ENCODE peak calls at places on chromosomes 5 and 9, in four cellular contexts. Y is HCT116, N is K562, H is GM12878. I is an unnamed sample.

GRCh38 chr5:174935854-174936474 is 211.6 kb downstream of the MSX2 start:
- DNase-seq in Y (peak; percentile 51), N (peak; percentile 68), H (no peak), I (peak; percentile 83)

GRCh38 chr9:15834541-15834940 is 281.7 kb downstream of the CCDC171 start:
- DNase-seq in Y (no peak), N (no peak), H (no peak), I (no peak)

GRCh38 chr5:96022971-96023370 is 61.3 kb upstream of the ELL2 start:
- DNase-seq in Y (no peak), N (no peak), H (no peak), I (no peak)

GRCh38 chr9:107665057-107665456 is 175.5 kb upstream of the KLF4 start:
- DNase-seq in Y (no peak), N (no peak), H (no peak), I (no peak)

GRCh38 chr5:125180222-125180621 is 433.8 kb upstream of the ZNF608 start:
- DNase-seq in Y (no peak), N (no peak), H (no peak), I (no peak)

GRCh38 chr9:74497750-74498615 is 848 bp downstream of the RORB start:
- DNase-seq in Y (no peak), N (no peak), H (no peak), I (peak; percentile 63)

GRCh38 chr9:131923766-131924165 is 155.9 kb downstream of the MED27 start:
- DNase-seq in Y (no peak), N (no peak), H (no peak), I (no peak)

GRCh38 chr5:173328896-173329369 is 719 bp upstream of the STC2 start:
- DNase-seq in Y (peak; percentile 54), N (no peak), H (no peak), I (peak; percentile 70)

GRCh38 chr9:124770359-124771020 is 621 bp downstream of the NR6A1 start:
- DNase-seq in Y (no peak), N (peak; percentile 77), H (no peak), I (peak; percentile 41)

GRCh38 chr5:136814621-136815378 is 449.5 kb upstream of the TRPC7 start:
- DNase-seq in Y (no peak), N (no peak), H (no peak), I (no peak)

GRCh38 chr9:111350556-111350955 is 20.5 kb upstream of the OR2K2 start:
- DNase-seq in Y (no peak), N (no peak), H (no peak), I (no peak)

GRCh38 chr9:94780516-94780950 is 54.0 kb downstream of the AOPEP start:
- DNase-seq in Y (no peak), N (no peak), H (no peak), I (no peak)

GRCh38 chr9:34636791-34637355 is 714 bp downstream of the SIGMAR1 start:
- DNase-seq in Y (no peak), N (no peak), H (no peak), I (no peak)

GRCh38 chr5:139461176-139461575 is 1.4 kb downstream of the ECSCR start:
- DNase-seq in Y (no peak), N (no peak), H (no peak), I (no peak)

GRCh38 chr9:129145841-129146292 is 32.2 kb downstream of the IER5L start:
- DNase-seq in Y (no peak), N (no peak), H (no peak), I (peak; percentile 60)

GRCh38 chr5:57193757-57194413 is 20.0 kb downstream of the GPBP1 start:
- DNase-seq in Y (no peak), N (no peak), H (no peak), I (no peak)

GRCh38 chr5:58016329-58016728 is 443.6 kb downstream of the PLK2 start:
- DNase-seq in Y (no peak), N (no peak), H (no peak), I (no peak)

GRCh38 chr5:150553402-150553801 is 45.5 kb downstream of the NDST1 start:
- DNase-seq in Y (no peak), N (no peak), H (no peak), I (no peak)

GRCh38 chr9:107894572-107895261 is 405.1 kb upstream of the KLF4 start:
- DNase-seq in Y (no peak), N (no peak), H (no peak), I (no peak)

GRCh38 chr9:89592963-89593775 is 11.6 kb upstream of the GADD45G start:
- DNase-seq in Y (no peak), N (no peak), H (no peak), I (peak; percentile 77)

GRCh38 chr9:133346021-133346713 is 1.8 kb downstream of the MED22 start:
- DNase-seq in Y (no peak), N (no peak), H (no peak), I (no peak)

GRCh38 chr5:58410441-58410840 is 49.4 kb downstream of the PLK2 start:
- DNase-seq in Y (no peak), N (no peak), H (no peak), I (no peak)

GRCh38 chr5:112883192-112883591 is 22.1 kb downstream of the SRP19 start:
- DNase-seq in Y (no peak), N (no peak), H (no peak), I (no peak)

GRCh38 chr9:13675638-13676000 is 396.1 kb upstream of the MPDZ start:
- DNase-seq in Y (no peak), N (no peak), H (no peak), I (no peak)

GRCh38 chr9:249025-249424 is 34.4 kb downstream of the DOCK8 start:
- DNase-seq in Y (no peak), N (no peak), H (no peak), I (no peak)

GRCh38 chr9:84538879-84539278 is 130.7 kb upstream of the NTRK2 start:
- DNase-seq in Y (no peak), N (no peak), H (no peak), I (no peak)

DNA sequence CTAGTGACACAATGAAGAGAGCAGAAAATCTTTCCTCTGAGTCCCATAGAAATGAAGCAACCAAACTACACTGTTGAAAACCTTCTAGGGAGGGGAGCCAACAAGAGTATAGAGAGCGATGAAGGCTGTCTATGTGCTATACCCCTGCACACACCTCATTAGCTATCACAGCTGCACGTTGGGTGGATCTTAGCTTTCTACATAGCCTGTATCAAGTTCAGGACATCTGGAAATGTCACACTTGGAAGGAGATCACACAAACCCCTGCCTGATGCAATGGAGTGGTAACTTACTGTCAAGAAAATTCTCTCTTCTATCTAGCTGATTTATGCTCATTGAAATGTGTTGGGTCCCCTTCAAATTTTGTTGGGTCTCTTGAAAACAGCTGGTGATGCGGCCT is 127.0 kb upstream of the NTRK2 start:
- DNase-seq in Y (peak; percentile 6), N (no peak), H (no peak), I (no peak)
- TF ChIP-seq ATF3 in Y (no peak), N (peak; percentile 44), H (no peak), I (no peak)

GRCh38 chr9:120482424-120483186 is 97.4 kb downstream of the CDK5RAP2 start:
- DNase-seq in Y (no peak), N (no peak), H (no peak), I (no peak)

GRCh38 chr9:120486835-120487234 is 93.1 kb downstream of the CDK5RAP2 start:
- DNase-seq in Y (no peak), N (no peak), H (no peak), I (no peak)

GRCh38 chr9:120484162-120484561 is 95.8 kb downstream of the CDK5RAP2 start:
- DNase-seq in Y (no peak), N (no peak), H (no peak), I (no peak)

GRCh38 chr9:120481842-120482241 is 98.1 kb downstream of the CDK5RAP2 start:
- DNase-seq in Y (no peak), N (no peak), H (no peak), I (no peak)

GRCh38 chr9:120486347-120486746 is 93.6 kb downstream of the CDK5RAP2 start:
- DNase-seq in Y (no peak), N (no peak), H (no peak), I (no peak)
- TF ChIP-seq ATF3 in Y (no peak), N (no peak), H (no peak), I (no peak)

GRCh38 chr9:20319241-20319640 is 303.1 kb downstream of the MLLT3 start:
- DNase-seq in Y (no peak), N (no peak), H (no peak), I (no peak)

GRCh38 chr9:20322212-20322611 is 300.1 kb downstream of the MLLT3 start:
- DNase-seq in Y (no peak), N (no peak), H (no peak), I (no peak)

GRCh38 chr9:20320921-20321320 is 301.4 kb downstream of the MLLT3 start:
- DNase-seq in Y (no peak), N (no peak), H (no peak), I (no peak)

GRCh38 chr9:20319641-20320337 is 302.5 kb downstream of the MLLT3 start:
- DNase-seq in Y (peak; percentile 8), N (no peak), H (no peak), I (no peak)

GRCh38 chr9:20321683-20322082 is 300.6 kb downstream of the MLLT3 start:
- DNase-seq in Y (no peak), N (no peak), H (no peak), I (no peak)
- TF ChIP-seq ATF3 in Y (no peak), N (no peak), H (no peak), I (no peak)

DNA sequence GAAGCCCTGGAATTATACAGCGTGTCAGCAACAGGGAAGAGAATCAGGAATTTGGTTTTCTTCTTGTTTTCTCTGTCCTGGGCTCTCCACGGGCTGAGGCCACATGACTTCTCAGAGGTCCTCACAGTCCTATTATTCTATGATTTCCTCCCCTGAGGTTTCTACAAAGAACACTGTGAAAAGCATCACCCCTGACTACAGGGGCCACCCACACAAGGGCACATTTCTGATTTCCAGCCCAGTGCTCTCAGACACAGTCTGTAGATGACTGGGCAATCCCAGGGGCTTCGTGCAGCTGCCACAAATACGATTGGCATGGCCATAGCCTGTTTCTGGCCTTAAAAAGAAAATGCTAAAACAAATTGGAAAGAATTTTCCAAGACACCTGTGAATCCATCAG is 284.9 kb downstream of the CEMIP2 start:
- DNase-seq in Y (no peak), N (no peak), H (no peak), I (no peak)
- TF ChIP-seq ATF3 in Y (no peak), N (no peak), H (no peak), I (no peak)

GRCh38 chr5:29203049-29203448 is 1990.4 kb upstream of the CDH6 start:
- DNase-seq in Y (no peak), N (no peak), H (no peak), I (no peak)

GRCh38 chr5:29193972-29194371 is 1999.5 kb upstream of the CDH6 start:
- DNase-seq in Y (no peak), N (no peak), H (no peak), I (no peak)

GRCh38 chr5:29197636-29198035 is 1995.8 kb upstream of the CDH6 start:
- DNase-seq in Y (no peak), N (no peak), H (no peak), I (no peak)
- TF ChIP-seq ATF3 in Y (no peak), N (no peak), H (no peak), I (no peak)

DNA sequence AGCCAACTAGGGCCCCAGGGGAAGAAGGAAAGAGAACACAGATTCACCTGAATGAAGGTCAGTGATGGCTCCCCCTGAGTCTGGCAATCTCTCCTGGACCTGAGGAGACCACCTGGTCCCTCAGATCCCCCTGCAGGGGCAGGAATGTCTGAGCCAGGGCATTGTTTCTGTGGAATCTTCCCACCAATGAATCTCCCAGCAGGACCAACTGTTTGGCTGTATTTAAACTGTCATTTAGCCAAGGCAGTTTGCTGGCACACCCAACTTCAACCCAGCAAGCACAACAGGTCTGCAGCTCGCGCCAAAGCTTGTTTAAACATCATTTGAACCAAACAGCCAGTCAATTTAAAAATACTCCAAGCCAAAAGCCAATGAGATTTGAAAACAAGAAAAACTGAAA is 92.6 kb downstream of the SH3TC2 start:
- DNase-seq in Y (no peak), N (no peak), H (no peak), I (no peak)
- TF ChIP-seq ATF3 in Y (no peak), N (no peak), H (no peak), I (no peak)

I was measured in WTC11.